ENCODE peak calls at places on chromosomes 7 and 10, in five cellular contexts. One of them, this sample, is unnamed.

GRCh38 chr10:77441541-77442175 is 195.9 kb downstream of the KCNMA1 start:
- DNase-seq in NCI-H82: peak
- DNase-seq in right cardiac atrium: no peak
- DNase-seq in upper lobe of right lung: no peak
- DNase-seq in SK-N-SH: no peak
- DNase-seq in this sample: peak

GRCh38 chr10:30000802-30001571 is 58.4 kb downstream of the JCAD start:
- DNase-seq in NCI-H82: no peak
- DNase-seq in right cardiac atrium: peak
- DNase-seq in upper lobe of right lung: no peak
- DNase-seq in SK-N-SH: no peak
- DNase-seq in this sample: no peak

GRCh38 chr10:17506390-17506789 is 52.0 kb upstream of the ST8SIA6 start:
- DNase-seq in NCI-H82: no peak
- DNase-seq in right cardiac atrium: no peak
- DNase-seq in upper lobe of right lung: no peak
- DNase-seq in SK-N-SH: no peak
- DNase-seq in this sample: no peak

GRCh38 chr7:77409739-77410545 is 6.2 kb downstream of the GSAP start:
- DNase-seq in NCI-H82: no peak
- DNase-seq in right cardiac atrium: no peak
- DNase-seq in upper lobe of right lung: no peak
- DNase-seq in SK-N-SH: no peak
- DNase-seq in this sample: no peak

GRCh38 chr7:99265848-99266247 is 6.8 kb upstream of the MYH16 start:
- DNase-seq in NCI-H82: no peak
- DNase-seq in right cardiac atrium: no peak
- DNase-seq in upper lobe of right lung: no peak
- DNase-seq in SK-N-SH: no peak
- DNase-seq in this sample: no peak

GRCh38 chr7:19352271-19352670 is 207.1 kb upstream of the FERD3L start:
- DNase-seq in NCI-H82: no peak
- DNase-seq in right cardiac atrium: no peak
- DNase-seq in upper lobe of right lung: no peak
- DNase-seq in SK-N-SH: no peak
- DNase-seq in this sample: no peak

GRCh38 chr7:77184990-77185389 is 14.6 kb downstream of the FGL2 start:
- DNase-seq in NCI-H82: no peak
- DNase-seq in right cardiac atrium: no peak
- DNase-seq in upper lobe of right lung: no peak
- DNase-seq in SK-N-SH: no peak
- DNase-seq in this sample: no peak

GRCh38 chr10:31914370-31914769 is 14.3 kb downstream of the ARHGAP12 start:
- DNase-seq in NCI-H82: no peak
- DNase-seq in right cardiac atrium: no peak
- DNase-seq in upper lobe of right lung: no peak
- DNase-seq in SK-N-SH: no peak
- DNase-seq in this sample: no peak

GRCh38 chr7:79091661-79092060 is 361.8 kb downstream of the MAGI2 start:
- DNase-seq in NCI-H82: no peak
- DNase-seq in right cardiac atrium: no peak
- DNase-seq in upper lobe of right lung: no peak
- DNase-seq in SK-N-SH: no peak
- DNase-seq in this sample: no peak

GRCh38 chr7:26627871-26628270 is 236.5 kb downstream of the SKAP2 start:
- DNase-seq in NCI-H82: no peak
- DNase-seq in right cardiac atrium: no peak
- DNase-seq in upper lobe of right lung: no peak
- DNase-seq in SK-N-SH: no peak
- DNase-seq in this sample: no peak

GRCh38 chr10:26937371-26937770 is 76.6 kb upstream of the ABI1 start:
- DNase-seq in NCI-H82: no peak
- DNase-seq in right cardiac atrium: no peak
- DNase-seq in upper lobe of right lung: no peak
- DNase-seq in SK-N-SH: no peak
- DNase-seq in this sample: no peak

GRCh38 chr10:4941540-4942330 is 21.5 kb upstream of the AKR1C1 start:
- DNase-seq in NCI-H82: no peak
- DNase-seq in right cardiac atrium: no peak
- DNase-seq in upper lobe of right lung: no peak
- DNase-seq in SK-N-SH: no peak
- DNase-seq in this sample: no peak

GRCh38 chr10:56622335-56622973 is 261.4 kb upstream of the ZWINT start:
- DNase-seq in NCI-H82: no peak
- DNase-seq in right cardiac atrium: no peak
- DNase-seq in upper lobe of right lung: no peak
- DNase-seq in SK-N-SH: no peak
- DNase-seq in this sample: no peak